ENCODE peak calls at places on chromosomes 1 and 21, in eight cellular contexts. T is fibroblast of lung; F is heart left ventricle; C is PC-3; G is BJ; B is effector memory CD4-positive, alpha-beta T cell; X is hepatocyte; E is mammary epithelial cell. J is an unnamed sample. For H3K27me3, the result is how much of the 10 kb centered on the place peaks cover.

GRCh38 chr1:201138311-201138840 is 11.4 kb upstream of the ASCL5 start:
- DNase-seq in F (no peak), T (peak), E (no peak), X (no peak), G (no peak), C (no peak), B (no peak), J (no peak)

GRCh38 chr1:52571783-52572182 is 18.9 kb upstream of the TUT4 start:
- DNase-seq in F (no peak), E (no peak), G (no peak), B (no peak), T (peak), X (no peak), C (peak), J (no peak)

GRCh38 chr21:25453524-25453923 is 153.8 kb downstream of the MRPL39 start:
- DNase-seq in T (peak), C (peak), E (no peak), G (no peak), F (no peak), B (no peak), X (no peak), J (no peak)

GRCh38 chr1:116175621-116176020 is 64.4 kb downstream of the MAB21L3 start:
- DNase-seq in E (no peak), X (no peak), B (no peak), C (no peak), T (no peak), G (no peak), F (no peak), J (no peak)

GRCh38 chr1:241638091-241638682 is 2.0 kb downstream of the CHML start:
- DNase-seq in B (no peak), E (no peak), F (no peak), C (no peak), T (no peak), X (no peak), G (no peak), J (no peak)

GRCh38 chr1:232578681-232579195 is 51.2 kb downstream of the SIPA1L2 start:
- DNase-seq in F (no peak), T (no peak), G (no peak), X (no peak), B (no peak), E (no peak), C (peak), J (no peak)

GRCh38 chr1:65471901-65472332 is 51.4 kb downstream of the LEPR start:
- DNase-seq in B (no peak), E (no peak), C (no peak), G (no peak), F (no peak), X (no peak), T (no peak), J (no peak)

GRCh38 chr1:93723101-93723500 is 41.5 kb upstream of the BCAR3 start:
- DNase-seq in G (no peak), C (peak), B (no peak), X (no peak), E (no peak), F (no peak), T (peak), J (no peak)

GRCh38 chr1:88800382-88801051 is 90.8 kb downstream of the GTF2B start:
- DNase-seq in G (no peak), T (peak), C (peak), X (peak), E (no peak), F (no peak), B (peak), J (peak)

GRCh38 chr1:247297263-247298123 is 34.2 kb downstream of the ZNF496 start:
- DNase-seq in F (no peak), T (no peak), C (no peak), G (no peak), E (no peak), X (no peak), B (no peak), J (peak)

GRCh38 chr1:44677201-44677520 is 2.6 kb downstream of the ARMH1 start:
- DNase-seq in E (peak), C (peak), G (no peak), F (no peak), T (peak), X (peak), B (no peak), J (peak)

GRCh38 chr1:119713538-119714456 is 2.1 kb downstream of the PHGDH start:
- DNase-seq in B (no peak), T (peak), G (no peak), X (peak), C (peak), F (no peak), E (no peak), J (peak)

GRCh38 chr1:75136921-75137641 is 2.9 kb downstream of the LHX8 start:
- DNase-seq in B (no peak), C (no peak), F (no peak), G (no peak), T (peak), X (peak), E (peak), J (peak)

GRCh38 chr1:150309758-150310495 is 11.4 kb upstream of the PRPF3 start:
- DNase-seq in G (no peak), X (no peak), C (no peak), F (no peak), E (no peak), T (no peak), B (no peak), J (no peak)

GRCh38 chr1:102693345-102693744 is 415.0 kb downstream of the COL11A1 start:
- DNase-seq in X (no peak), F (no peak), T (no peak), B (no peak), G (no peak), C (no peak), E (no peak), J (no peak)

GRCh38 chr1:7975212-7975865 is 13.8 kb downstream of the PARK7 start:
- DNase-seq in X (peak), G (no peak), F (no peak), B (peak), E (peak), T (peak), C (peak), J (peak)

GRCh38 chr21:25636727-25637126 is 2.3 kb upstream of the JAM2 start:
- DNase-seq in E (no peak), F (no peak), C (no peak), G (no peak), B (no peak), X (no peak), T (peak), J (no peak)

GRCh38 chr1:14767075-14767474 is 168.6 kb downstream of the KAZN start:
- DNase-seq in B (no peak), T (no peak), F (no peak), G (no peak), E (no peak), C (no peak), X (no peak), J (peak)

GRCh38 chr1:118982816-118983557 is 5.2 kb downstream of the TBX15 start:
- DNase-seq in F (no peak), E (no peak), G (no peak), T (no peak), C (no peak), B (no peak), X (no peak), J (peak)

GRCh38 chr1:5639323-5639722 is 352.9 kb downstream of the NPHP4 start:
- DNase-seq in G (no peak), T (no peak), X (no peak), F (no peak), C (no peak), B (no peak), E (no peak), J (no peak)

GRCh38 chr1:60078182-60078581 is 4.6 kb upstream of the C1orf87 start:
- DNase-seq in X (no peak), B (no peak), F (no peak), T (peak), E (no peak), C (no peak), G (peak), J (no peak)

GRCh38 chr1:21322681-21323016 is 32.4 kb upstream of the ECE1 start:
- DNase-seq in X (no peak), C (no peak), B (no peak), G (no peak), E (no peak), T (peak), F (no peak), J (peak)

GRCh38 chr1:212718499-212718898 is 18.9 kb upstream of the BATF3 start:
- DNase-seq in B (no peak), C (peak), X (no peak), T (no peak), G (no peak), F (no peak), E (no peak), J (no peak)

GRCh38 chr1:117237701-117238413 is 27.1 kb upstream of the VTCN1 start:
- DNase-seq in E (peak), G (no peak), B (no peak), T (peak), X (no peak), F (no peak), C (peak), J (no peak)

GRCh38 chr21:17269760-17270159 is 243.1 kb upstream of the CXADR start:
- DNase-seq in T (no peak), B (no peak), X (no peak), C (no peak), F (no peak), G (no peak), E (no peak), J (no peak)

GRCh38 chr1:77704736-77705135 is 22.3 kb upstream of the ZZZ3 start:
- DNase-seq in X (no peak), F (no peak), G (no peak), B (no peak), T (no peak), C (no peak), E (no peak), J (no peak)

GRCh38 chr1:224631471-224632105 is 15.5 kb downstream of the CNIH3 start:
- DNase-seq in C (no peak), E (no peak), B (no peak), G (no peak), F (no peak), X (no peak), T (peak), J (no peak)

GRCh38 chr1:10744654-10745238 is 51.7 kb downstream of the CASZ1 start:
- DNase-seq in G (no peak), C (no peak), X (no peak), E (no peak), F (no peak), T (no peak), B (no peak), J (no peak)

GRCh38 chr1:41794031-41794430 is 124.7 kb downstream of the HIVEP3 start:
- DNase-seq in E (no peak), B (no peak), C (no peak), F (no peak), T (no peak), X (no peak), G (no peak), J (no peak)

GRCh38 chr21:32467291-32467690 is 54.8 kb downstream of the EVA1C start:
- DNase-seq in B (no peak), C (no peak), E (no peak), F (no peak), T (no peak), G (no peak), X (no peak), J (no peak)

GRCh38 chr21:37087188-37087587 is 14.1 kb downstream of the TTC3 start:
- DNase-seq in T (peak), F (no peak), E (peak), G (peak), B (no peak), X (peak), C (peak), J (no peak)

GRCh38 chr1:238177960-238178359 is 287.2 kb upstream of the ZP4 start:
- DNase-seq in F (no peak), E (peak), G (no peak), B (no peak), X (no peak), T (peak), C (no peak), J (peak)

GRCh38 chr21:33578959-33579542 is 9.4 kb downstream of the DONSON start:
- DNase-seq in F (no peak), G (peak), E (peak), X (no peak), C (peak), T (peak), B (no peak), J (no peak)

GRCh38 chr1:27438621-27439061 is 46.2 kb downstream of the GPR3 start:
- DNase-seq in G (no peak), B (no peak), C (no peak), T (no peak), X (no peak), E (no peak), F (no peak), J (no peak)

GRCh38 chr1:110639724-110640386 is 33.7 kb upstream of the KCNA2 start:
- DNase-seq in G (no peak), E (peak), C (peak), X (no peak), B (no peak), F (no peak), T (no peak), J (no peak)

GRCh38 chr1:18632711-18633427 is 2.2 kb downstream of the PAX7 start:
- DNase-seq in B (no peak), T (no peak), G (no peak), C (no peak), F (no peak), X (no peak), E (no peak), J (peak)

GRCh38 chr1:10553124-10553523 is 78.4 kb downstream of the PEX14 start:
- DNase-seq in T (no peak), X (no peak), F (no peak), G (no peak), B (no peak), C (no peak), E (no peak), J (peak)

GRCh38 chr1:96236156-96236739 is 485.3 kb upstream of the PTBP2 start:
- DNase-seq in B (no peak), C (peak), X (peak), G (peak), F (no peak), E (peak), T (peak), J (peak)

GRCh38 chr1:208165659-208166058 is 78.5 kb downstream of the PLXNA2 start:
- DNase-seq in X (no peak), B (no peak), T (peak), G (peak), C (no peak), E (peak), F (no peak), J (no peak)

GRCh38 chr21:45724994-45725843 is 81.7 kb downstream of the PCBP3 start:
- DNase-seq in X (no peak), E (no peak), G (no peak), T (no peak), C (no peak), F (no peak), B (no peak), J (peak)

GRCh38 chr21:45721656-45722055 is 78.1 kb downstream of the PCBP3 start:
- DNase-seq in F (no peak), T (peak), C (no peak), X (no peak), G (no peak), B (no peak), E (no peak), J (no peak)

GRCh38 chr21:45725844-45726200 is 82.3 kb downstream of the PCBP3 start:
- DNase-seq in E (no peak), G (no peak), B (no peak), T (no peak), F (no peak), X (no peak), C (no peak), J (no peak)

GRCh38 chr21:45724345-45724961 is 80.9 kb downstream of the PCBP3 start:
- DNase-seq in B (no peak), T (no peak), E (no peak), C (no peak), X (no peak), G (no peak), F (no peak), J (peak)

GRCh38 chr21:45723049-45723958 is 79.8 kb downstream of the PCBP3 start:
- DNase-seq in E (no peak), C (no peak), F (no peak), X (no peak), B (no peak), G (no peak), T (no peak), J (peak)
- H3K27me3 ChIP-seq in E (under half), C (under half), F (under half), X (under half), B (under half), G (under half), T (under half), J (under half)

GRCh38 chr1:24941566-24941965 is 11.5 kb upstream of the RUNX3 start:
- DNase-seq in F (no peak), E (no peak), G (no peak), B (no peak), T (no peak), C (no peak), X (no peak), J (no peak)

GRCh38 chr1:24940231-24940630 is 10.2 kb upstream of the RUNX3 start:
- DNase-seq in G (no peak), C (no peak), T (no peak), X (no peak), F (no peak), B (no peak), E (no peak), J (no peak)

GRCh38 chr1:24939040-24939439 is 9.0 kb upstream of the RUNX3 start:
- DNase-seq in C (no peak), B (no peak), F (no peak), X (no peak), T (no peak), G (no peak), E (no peak), J (no peak)

GRCh38 chr1:24938276-24938675 is 8.2 kb upstream of the RUNX3 start:
- DNase-seq in G (no peak), X (no peak), F (no peak), E (no peak), C (no peak), T (no peak), B (no peak), J (no peak)

DNA sequence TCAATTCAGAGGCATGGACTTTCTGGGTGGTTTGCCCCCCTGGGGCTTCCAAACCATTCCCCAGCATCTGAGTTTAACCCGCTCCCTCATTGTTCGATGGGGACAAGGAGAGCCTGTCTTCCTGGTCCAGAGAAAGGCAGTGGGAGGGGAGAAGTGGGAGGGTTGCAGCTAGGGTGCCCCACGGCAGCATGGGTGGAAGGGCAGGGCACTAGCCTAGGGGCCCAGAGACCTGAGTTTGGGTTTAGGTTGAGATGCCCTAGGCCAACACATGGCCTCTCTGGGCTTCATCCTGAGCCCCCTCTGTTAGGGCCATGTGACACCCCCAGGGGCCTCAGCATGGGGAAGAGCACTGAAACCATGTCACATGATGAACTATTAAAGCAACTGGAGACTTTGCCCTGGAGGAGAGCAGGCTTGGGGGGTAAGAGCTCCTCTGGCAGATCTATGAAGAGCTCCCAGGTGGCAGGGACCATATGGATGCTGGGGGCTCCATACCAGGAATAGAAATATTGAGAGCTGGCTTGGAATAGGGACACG is 9.6 kb upstream of the RUNX3 start:
- DNase-seq in T (no peak), E (no peak), X (no peak), G (no peak), C (no peak), F (no peak), B (no peak), J (no peak)
- H3K27me3 ChIP-seq in T (under half), E (under half), X (under half), G (under half), C (under half), F (under half), B (under half), J (under half)

GRCh38 chr1:165445388-165445787 is 462 bp upstream of the RXRG start:
- DNase-seq in G (no peak), F (no peak), E (no peak), B (no peak), X (no peak), C (no peak), T (no peak), J (no peak)
- H3K27me3 ChIP-seq in G (under half), F (under half), E (under half), B (under half), X (under half), C (half or more), T (under half), J (half or more)

DNA sequence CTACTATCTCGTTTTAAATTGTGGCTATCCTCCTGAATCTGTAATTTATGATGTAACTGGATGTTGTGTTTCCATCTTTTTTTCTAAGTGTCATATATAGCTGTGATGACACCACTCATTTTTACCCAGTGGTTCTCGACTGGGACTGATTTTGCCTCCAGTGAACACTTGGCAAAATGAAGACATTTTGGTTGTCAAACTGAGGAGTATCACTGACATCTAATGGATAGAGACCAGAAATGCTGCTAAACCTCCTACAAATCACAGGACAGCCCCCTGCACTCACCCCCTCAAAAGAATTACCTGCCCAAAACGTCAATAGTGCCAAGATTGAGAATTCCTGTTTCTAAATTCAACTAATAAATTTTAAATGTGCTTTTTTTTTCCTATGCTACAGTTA is 1.9 kb downstream of the TRMT13 start:
- DNase-seq in B (no peak), T (peak), C (peak), X (no peak), F (no peak), E (no peak), G (no peak), J (no peak)
- H3K27me3 ChIP-seq in B (under half), T (under half), C (under half), X (under half), F (under half), E (under half), G (under half), J (under half)

GRCh38 chr21:31253684-31254083 is 90.4 kb downstream of the TIAM1 start:
- DNase-seq in C (no peak), G (no peak), F (no peak), E (no peak), X (no peak), T (no peak), B (no peak), J (no peak)

GRCh38 chr21:31254131-31254530 is 89.9 kb downstream of the TIAM1 start:
- DNase-seq in C (no peak), E (no peak), F (no peak), B (no peak), X (no peak), G (no peak), T (no peak), J (no peak)

GRCh38 chr21:31251686-31252085 is 92.4 kb downstream of the TIAM1 start:
- DNase-seq in G (no peak), E (no peak), C (no peak), B (no peak), T (no peak), F (no peak), X (no peak), J (no peak)

GRCh38 chr21:31252611-31253010 is 91.5 kb downstream of the TIAM1 start:
- DNase-seq in T (no peak), F (no peak), X (no peak), G (no peak), E (no peak), C (no peak), B (no peak), J (peak)

GRCh38 chr21:31252091-31252490 is 92.0 kb downstream of the TIAM1 start:
- DNase-seq in E (no peak), T (no peak), C (no peak), F (no peak), G (no peak), B (no peak), X (no peak), J (peak)
- H3K27me3 ChIP-seq in E (under half), T (under half), C (under half), F (under half), G (under half), B (under half), X (under half), J (under half)